ENCODE peak calls at places on chromosomes 16 and 17, in eight cellular contexts. W is lower lobe of right lung; G is fibroblast of the aortic adventitia; Y is CD8-positive, alpha-beta T cell; H is ascending aorta; J is tibial artery; F is AG04450; A is heart left ventricle. Q is an unnamed sample.

GRCh38 chr17:82884341-82884871 is 44.6 kb upstream of the ZNF750 start:
- DNase-seq in W (no peak), G (peak), Y (no peak), H (no peak), J (no peak), F (no peak), A (peak), Q (no peak)

GRCh38 chr17:80622170-80622466 is 77.5 kb downstream of the RPTOR start:
- DNase-seq in W (no peak), G (no peak), Y (no peak), H (no peak), J (no peak), F (no peak), A (no peak), Q (no peak)

GRCh38 chr17:79630821-79631639 is 20.2 kb upstream of the RBFOX3 start:
- DNase-seq in W (peak), G (no peak), Y (no peak), H (no peak), J (no peak), F (no peak), A (no peak), Q (no peak)

GRCh38 chr17:66543526-66543925 is 241.1 kb downstream of the PRKCA start:
- DNase-seq in W (no peak), G (no peak), Y (no peak), H (no peak), J (no peak), F (no peak), A (no peak), Q (no peak)

GRCh38 chr17:36001109-36001735 is at the start of gene CCL15:
- DNase-seq in W (no peak), G (no peak), Y (no peak), H (no peak), J (no peak), F (no peak), A (no peak), Q (no peak)

GRCh38 chr16:56903866-56904265 is 28.1 kb upstream of the HERPUD1 start:
- DNase-seq in W (no peak), G (no peak), Y (no peak), H (no peak), J (no peak), F (no peak), A (no peak), Q (no peak)

GRCh38 chr16:11560701-11561439 is 25.8 kb downstream of the LITAF start:
- DNase-seq in W (no peak), G (no peak), Y (peak), H (no peak), J (no peak), F (no peak), A (no peak), Q (no peak)

GRCh38 chr17:57636274-57636673 is 108.8 kb downstream of the CCDC182 start:
- DNase-seq in W (no peak), G (no peak), Y (no peak), H (no peak), J (no peak), F (no peak), A (no peak), Q (no peak)

GRCh38 chr16:70745536-70746025 is 55.4 kb downstream of the VAC14 start:
- DNase-seq in W (no peak), G (no peak), Y (no peak), H (no peak), J (no peak), F (no peak), A (no peak), Q (no peak)

GRCh38 chr16:85204242-85205010 is 92.2 kb upstream of the CIBAR2 start:
- DNase-seq in W (no peak), G (peak), Y (no peak), H (no peak), J (no peak), F (peak), A (no peak), Q (no peak)

GRCh38 chr16:70374213-70374612 is 27.5 kb downstream of the DDX19A start:
- DNase-seq in W (no peak), G (no peak), Y (no peak), H (no peak), J (no peak), F (no peak), A (no peak), Q (no peak)

GRCh38 chr17:5331506-5331905 is 49.4 kb downstream of the RABEP1 start:
- DNase-seq in W (no peak), G (no peak), Y (no peak), H (no peak), J (no peak), F (no peak), A (no peak), Q (no peak)

GRCh38 chr16:79638386-79639106 is 38.0 kb upstream of the MAF start:
- DNase-seq in W (no peak), G (no peak), Y (no peak), H (no peak), J (no peak), F (no peak), A (no peak), Q (no peak)

GRCh38 chr17:14427914-14428639 is 127.2 kb downstream of the HS3ST3B1 start:
- DNase-seq in W (no peak), G (no peak), Y (peak), H (no peak), J (no peak), F (no peak), A (no peak), Q (no peak)

GRCh38 chr17:68291836-68292688 is 767 bp downstream of the ARSG start:
- DNase-seq in W (peak), G (peak), Y (peak), H (peak), J (peak), F (no peak), A (peak), Q (no peak)

GRCh38 chr17:74842146-74842598 is 17.5 kb downstream of the GRIN2C start:
- DNase-seq in W (no peak), G (no peak), Y (no peak), H (no peak), J (no peak), F (no peak), A (no peak), Q (no peak)

GRCh38 chr17:74840500-74840899 is 19.2 kb downstream of the GRIN2C start:
- DNase-seq in W (no peak), G (no peak), Y (no peak), H (no peak), J (no peak), F (no peak), A (no peak), Q (no peak)

GRCh38 chr17:74842599-74843351 is 16.9 kb downstream of the GRIN2C start:
- DNase-seq in W (peak), G (peak), Y (no peak), H (no peak), J (no peak), F (no peak), A (peak), Q (no peak)

GRCh38 chr17:74840989-74841666 is 18.6 kb downstream of the GRIN2C start:
- DNase-seq in W (peak), G (peak), Y (no peak), H (no peak), J (peak), F (no peak), A (peak), Q (no peak)

GRCh38 chr17:74843352-74843627 is 16.4 kb downstream of the GRIN2C start:
- DNase-seq in W (no peak), G (no peak), Y (no peak), H (no peak), J (no peak), F (no peak), A (no peak), Q (no peak)
- H3K4me3 ChIP-seq in W (peak), G (no peak), Y (no peak), H (peak), J (peak), F (no peak), A (no peak), Q (no peak)

GRCh38 chr16:67667817-67668494 is 1.3 kb downstream of the C16orf86 start:
- DNase-seq in W (peak), G (peak), Y (peak), H (peak), J (peak), F (peak), A (peak), Q (peak)

GRCh38 chr16:67666538-67667433 is at the start of the genes C16orf86 and ENKD1:
- DNase-seq in W (peak), G (peak), Y (peak), H (no peak), J (peak), F (no peak), A (peak), Q (peak)

GRCh38 chr16:67669499-67670101 is 3.0 kb downstream of the C16orf86 start:
- DNase-seq in W (peak), G (no peak), Y (no peak), H (no peak), J (no peak), F (no peak), A (peak), Q (no peak)

GRCh38 chr16:67667434-67667816 is 811 bp downstream of the C16orf86 start:
- DNase-seq in W (no peak), G (no peak), Y (no peak), H (no peak), J (no peak), F (no peak), A (no peak), Q (no peak)

GRCh38 chr16:67668495-67669157 is 2.0 kb downstream of the C16orf86 start:
- DNase-seq in W (peak), G (no peak), Y (no peak), H (no peak), J (no peak), F (no peak), A (peak), Q (no peak)
- TF ChIP-seq CTCF in W (no peak), G (no peak), Y (no peak), H (no peak), J (no peak), F (peak), A (no peak), Q (peak)

GRCh38 chr17:47095268-47095667 is 93.8 kb downstream of the CDC27 start:
- DNase-seq in W (no peak), G (no peak), Y (no peak), H (no peak), J (no peak), F (no peak), A (no peak), Q (no peak)

GRCh38 chr17:47099987-47100711 is 88.9 kb downstream of the CDC27 start:
- DNase-seq in W (peak), G (peak), Y (peak), H (peak), J (peak), F (peak), A (peak), Q (peak)

GRCh38 chr17:47099451-47099986 is 89.6 kb downstream of the CDC27 start:
- DNase-seq in W (no peak), G (no peak), Y (no peak), H (no peak), J (no peak), F (no peak), A (no peak), Q (no peak)

GRCh38 chr17:47096343-47096742 is 92.8 kb downstream of the CDC27 start:
- DNase-seq in W (no peak), G (no peak), Y (no peak), H (no peak), J (no peak), F (no peak), A (no peak), Q (no peak)
- H3K4me3 ChIP-seq in W (no peak), G (no peak), Y (no peak), H (no peak), J (no peak), F (no peak), A (no peak), Q (no peak)

GRCh38 chr16:1564325-1564724 is 30.9 kb downstream of the TMEM204 start:
- DNase-seq in W (no peak), G (no peak), Y (no peak), H (no peak), J (no peak), F (no peak), A (no peak), Q (no peak)
- TF ChIP-seq CTCF in W (peak), G (no peak), Y (no peak), H (no peak), J (peak), F (no peak), A (peak), Q (no peak)

Q was measured in astrocyte of the cerebellum.